ENCODE peak calls at places on chromosomes 16 and 17, in five cellular contexts. P is uterus, R is fibroblast of the aortic adventitia, J is mucosa of descending colon, Z is Caco-2. G is an unnamed sample.

GRCh38 chr17:36124879-36125824 is 21.5 kb downstream of the CCL4 start:
- DNase-seq in P (no peak), R (no peak), J (no peak), Z (no peak), G (no peak)

GRCh38 chr17:7081341-7082062 is 1.5 kb upstream of the CLEC10A start:
- DNase-seq in P (no peak), R (no peak), J (no peak), Z (no peak), G (no peak)

GRCh38 chr16:54856871-54857270 is 73.8 kb upstream of the IRX5 start:
- DNase-seq in P (no peak), R (no peak), J (no peak), Z (no peak), G (no peak)

GRCh38 chr17:70521821-70522256 is 352.5 kb downstream of the KCNJ2 start:
- DNase-seq in P (no peak), R (peak; percentile 6), J (no peak), Z (no peak), G (peak; percentile 22)

GRCh38 chr17:5758651-5759050 is 174.3 kb upstream of the NLRP1 start:
- DNase-seq in P (no peak), R (peak; percentile 27), J (no peak), Z (peak; percentile 59), G (peak; percentile 18)

GRCh38 chr17:30092886-30093285 is 23.7 kb upstream of the NSRP1 start:
- DNase-seq in P (no peak), R (no peak), J (no peak), Z (no peak), G (no peak)

GRCh38 chr17:76477576-76477975 is 10.2 kb downstream of the AANAT start:
- DNase-seq in P (no peak), R (no peak), J (no peak), Z (no peak), G (no peak)

GRCh38 chr17:55743103-55743679 is 7.7 kb upstream of the PCTP start:
- DNase-seq in P (no peak), R (peak; percentile 25), J (peak; percentile 41), Z (peak; percentile 41), G (no peak)

GRCh38 chr17:6599364-6599763 is 41.1 kb downstream of the KIAA0753 start:
- DNase-seq in P (no peak), R (no peak), J (no peak), Z (no peak), G (no peak)

GRCh38 chr16:80034469-80034826 is 433.9 kb upstream of the MAF start:
- DNase-seq in P (no peak), R (no peak), J (no peak), Z (no peak), G (no peak)

GRCh38 chr16:84785843-84786538 is 33.8 kb upstream of the CRISPLD2 start:
- DNase-seq in P (no peak), R (peak; percentile 89), J (peak; percentile 66), Z (no peak), G (peak; percentile 67)

GRCh38 chr17:56727876-56728617 is 105.7 kb downstream of the C17orf67 start:
- DNase-seq in P (no peak), R (no peak), J (no peak), Z (no peak), G (no peak)

GRCh38 chr16:73065617-73066313 is 17.8 kb upstream of the ZFHX3 start:
- DNase-seq in P (no peak), R (peak; percentile 52), J (peak; percentile 70), Z (no peak), G (no peak)

GRCh38 chr16:73063284-73063733 is 15.4 kb upstream of the ZFHX3 start:
- DNase-seq in P (no peak), R (no peak), J (peak; percentile 30), Z (no peak), G (no peak)

GRCh38 chr16:73064996-73065349 is 17.0 kb upstream of the ZFHX3 start:
- DNase-seq in P (no peak), R (no peak), J (peak; percentile 46), Z (no peak), G (no peak)

GRCh38 chr16:73063854-73064226 is 15.9 kb upstream of the ZFHX3 start:
- DNase-seq in P (no peak), R (no peak), J (no peak), Z (no peak), G (no peak)

DNA sequence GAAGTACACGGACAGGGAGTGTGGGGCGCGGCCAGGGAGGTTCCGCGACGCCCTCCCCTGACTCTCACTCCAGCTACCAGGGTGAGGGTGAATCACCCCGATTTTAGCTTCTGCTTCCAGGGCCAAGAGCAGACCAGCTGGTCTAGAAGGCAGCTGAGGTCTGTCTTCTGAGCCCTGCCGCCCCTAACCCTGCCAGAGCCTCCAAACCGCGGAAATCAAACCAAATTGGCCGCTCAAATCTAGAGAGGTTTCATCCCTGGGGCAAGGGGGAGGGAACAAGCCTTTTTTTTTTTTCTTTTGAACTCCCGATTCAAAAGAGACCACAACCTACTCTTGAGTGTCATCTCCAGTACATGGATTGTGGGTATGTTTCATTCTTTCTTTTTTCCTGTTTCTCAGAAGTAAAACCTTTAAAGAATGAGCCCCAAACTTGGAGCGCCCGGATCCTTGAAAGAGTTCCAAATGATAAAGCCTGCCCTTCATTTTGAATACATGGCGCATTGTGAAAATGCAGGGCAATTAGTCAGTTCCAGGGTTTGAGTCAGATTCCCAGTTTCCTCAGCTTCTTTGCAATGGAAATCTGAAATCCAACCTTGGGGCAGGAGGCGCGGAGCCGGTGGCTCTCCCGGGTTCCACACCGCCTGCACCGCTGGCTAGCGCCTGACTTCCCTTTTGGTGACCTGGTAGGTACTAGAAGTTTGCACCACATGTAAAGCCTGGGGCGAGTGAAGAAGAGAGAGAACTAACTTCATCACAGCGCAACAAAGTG is 16.5 kb upstream of the ZFHX3 start:
- DNase-seq in P (no peak), R (peak; percentile 92), J (peak; percentile 50), Z (no peak), G (peak; percentile 68)
- H3K4me3 ChIP-seq in P (no peak overlapping the region), R (peak overlapping the region; percentile 40), J (no peak overlapping the region), Z (no peak overlapping the region), G (no peak overlapping the region)

GRCh38 chr17:83103938-83104311 is 24.5 kb downstream of the METRNL start:
- DNase-seq in P (no peak), R (no peak), J (peak; percentile 67), Z (no peak), G (no peak)
- H3K4me3 ChIP-seq in P (no peak overlapping the region), R (no peak overlapping the region), J (no peak overlapping the region), Z (no peak overlapping the region), G (no peak overlapping the region)

GRCh38 chr16:8697965-8698364 is 23.5 kb downstream of the ABAT start:
- DNase-seq in P (no peak), R (no peak), J (no peak), Z (no peak), G (no peak)

GRCh38 chr16:8704098-8704497 is 29.7 kb downstream of the ABAT start:
- DNase-seq in P (no peak), R (no peak), J (no peak), Z (no peak), G (no peak)

GRCh38 chr16:8708546-8708945 is 34.1 kb downstream of the ABAT start:
- DNase-seq in P (no peak), R (no peak), J (no peak), Z (no peak), G (no peak)

DNA sequence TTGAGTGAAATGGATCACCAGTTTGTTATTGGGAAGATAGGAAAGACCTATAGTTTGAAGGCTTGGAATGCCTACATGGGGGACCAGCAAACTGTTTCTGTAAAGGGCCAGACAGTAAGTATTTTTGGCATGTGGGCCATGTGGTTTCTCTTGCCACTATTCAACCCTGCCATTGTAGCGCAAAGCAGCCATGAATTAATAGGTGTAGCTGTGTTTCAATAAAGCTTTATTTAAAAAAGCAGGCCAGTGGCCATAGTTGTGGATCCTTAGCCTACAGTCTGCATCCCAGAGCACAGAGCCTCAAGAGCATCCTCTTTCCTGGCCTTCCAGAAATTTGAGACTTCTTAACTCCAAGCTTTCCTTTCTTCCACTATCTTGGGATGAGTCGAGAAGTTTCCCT is 29.3 kb downstream of the ABAT start:
- DNase-seq in P (no peak), R (no peak), J (no peak), Z (no peak), G (no peak)
- H3K4me3 ChIP-seq in P (no peak overlapping the region), R (no peak overlapping the region), J (no peak overlapping the region), Z (no peak overlapping the region), G (no peak overlapping the region)

GRCh38 chr17:848402-848801 is 66.2 kb downstream of the MRM3 start:
- DNase-seq in P (no peak), R (no peak), J (no peak), Z (no peak), G (no peak)
- H3K4me3 ChIP-seq in P (no peak overlapping the region), R (no peak overlapping the region), J (no peak overlapping the region), Z (no peak overlapping the region), G (no peak overlapping the region)

DNA sequence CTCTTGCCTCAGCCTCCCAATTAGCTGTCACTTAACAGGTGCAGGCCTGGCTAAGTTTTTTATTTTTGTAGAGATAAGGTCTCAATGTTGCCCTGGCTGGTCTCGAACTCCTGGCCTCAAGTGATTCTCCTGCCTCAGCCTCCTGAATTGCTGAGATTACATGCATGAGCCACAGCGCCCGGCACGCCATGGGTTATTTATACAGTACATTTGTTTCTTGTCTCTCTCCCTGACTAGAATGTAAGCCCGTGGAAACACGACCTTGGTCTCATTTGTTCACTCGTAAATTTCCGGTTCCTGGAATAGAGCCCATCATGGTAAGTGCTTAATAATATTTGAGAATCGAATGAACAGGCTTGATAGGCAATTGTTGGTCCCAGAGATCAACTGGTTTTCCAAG is 2.0 kb downstream of the SLC25A19 start:
- DNase-seq in P (no peak), R (no peak), J (no peak), Z (no peak), G (no peak)
- H3K4me3 ChIP-seq in P (no peak overlapping the region), R (no peak overlapping the region), J (no peak overlapping the region), Z (no peak overlapping the region), G (no peak overlapping the region)

GRCh38 chr17:78357687-78358537 is 2.0 kb downstream of the SOCS3 start:
- DNase-seq in P (no peak), R (no peak), J (no peak), Z (no peak), G (peak; percentile 30)
- H3K4me3 ChIP-seq in P (peak overlapping the region; percentile 43), R (peak overlapping the region; percentile 89), J (peak overlapping the region; percentile 51), Z (no peak overlapping the region), G (peak overlapping the region; percentile 92)

DNA sequence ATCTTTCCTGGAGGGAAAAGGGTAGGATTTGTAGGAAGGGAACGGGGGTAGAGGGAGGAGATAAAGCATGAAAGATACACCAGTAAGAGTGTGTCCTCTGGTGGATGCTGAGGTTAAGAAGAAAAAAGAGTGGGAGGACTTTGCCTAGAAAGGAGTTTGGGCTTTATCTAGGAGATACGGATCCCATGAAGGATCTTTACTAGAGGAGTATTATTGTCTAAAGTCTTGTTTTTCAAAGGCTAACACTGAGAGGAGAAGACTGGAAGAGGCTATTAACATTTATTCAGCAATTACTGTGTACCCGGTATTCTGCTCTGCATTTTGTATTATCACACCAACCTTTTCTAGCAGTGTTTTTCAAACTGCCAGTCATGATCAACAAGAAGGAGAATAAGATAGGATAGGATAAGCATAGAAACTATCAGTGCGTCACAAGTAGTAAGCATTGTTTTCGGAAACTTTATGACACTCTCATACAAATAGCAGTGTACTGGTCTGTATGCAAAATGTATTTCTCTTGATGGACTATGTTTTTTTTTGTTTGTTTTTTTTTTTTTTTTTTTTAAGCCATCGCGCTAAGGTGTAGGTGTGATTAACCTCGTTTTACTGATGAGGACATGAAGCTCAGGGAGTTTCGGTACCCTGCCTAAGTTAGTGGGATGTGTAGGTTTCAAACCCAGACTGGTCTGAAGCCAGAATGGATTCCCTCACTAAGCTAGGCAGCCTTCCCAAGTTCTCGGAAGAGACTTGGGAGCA is 1.4 kb upstream of the SP2 start:
- DNase-seq in P (no peak), R (no peak), J (no peak), Z (no peak), G (no peak)
- H3K4me3 ChIP-seq in P (peak overlapping the region; percentile 77), R (peak overlapping the region; percentile 96), J (peak overlapping the region; percentile 58), Z (peak overlapping the region; percentile 60), G (peak overlapping the region; percentile 98)

G was measured in astrocyte of the spinal cord.